ENCODE peak calls at places on chromosomes 7 and 10, in six cellular contexts. H, Q, X, F, C and W are unnamed samples. For H3K4me1, the result is how much of the 10 kb centered on the place peaks cover.

GRCh38 chr7:107902381-107902780 is 11.4 kb downstream of the DLD start:
- DNase-seq in H (no peak), Q (no peak), X (peak), F (no peak), C (no peak), W (no peak)

GRCh38 chr7:34115503-34115902 is 210.2 kb downstream of the BMPER start:
- DNase-seq in H (no peak), Q (no peak), X (no peak), F (no peak), C (no peak), W (no peak)

GRCh38 chr7:115682507-115682906 is 348.1 kb downstream of the TFEC start:
- DNase-seq in H (no peak), Q (no peak), X (no peak), F (no peak), C (no peak), W (no peak)

GRCh38 chr7:682810-683209 is 43.7 kb upstream of the DNAAF5 start:
- DNase-seq in H (no peak), Q (no peak), X (no peak), F (no peak), C (no peak), W (peak)

GRCh38 chr10:5611899-5612680 is 54.3 kb downstream of the ASB13 start:
- DNase-seq in H (peak), Q (no peak), X (no peak), F (peak), C (no peak), W (no peak)

GRCh38 chr7:26500749-26501352 is 209.2 kb downstream of the SNX10 start:
- DNase-seq in H (no peak), Q (peak), X (peak), F (no peak), C (no peak), W (no peak)

GRCh38 chr10:126917975-126918908 is 13.0 kb downstream of the DOCK1 start:
- DNase-seq in H (no peak), Q (no peak), X (no peak), F (no peak), C (no peak), W (no peak)

GRCh38 chr7:92461027-92462003 is 14.0 kb downstream of the GATAD1 start:
- DNase-seq in H (no peak), Q (peak), X (peak), F (peak), C (no peak), W (no peak)

GRCh38 chr10:60496181-60496580 is 106.5 kb upstream of the ANK3 start:
- DNase-seq in H (no peak), Q (no peak), X (no peak), F (no peak), C (no peak), W (no peak)

GRCh38 chr7:150373049-150373801 is 4.6 kb downstream of the REPIN1 start:
- DNase-seq in H (no peak), Q (no peak), X (peak), F (peak), C (no peak), W (no peak)
- H3K4me1 ChIP-seq in H (under half), Q (under half), X (under half), F (under half), C (under half), W (under half)

GRCh38 chr7:44384586-44385383 is 59.4 kb upstream of the CAMK2B start:
- DNase-seq in H (no peak), Q (no peak), X (no peak), F (no peak), C (no peak), W (no peak)

GRCh38 chr7:44387427-44387826 is 62.0 kb upstream of the CAMK2B start:
- DNase-seq in H (no peak), Q (no peak), X (no peak), F (no peak), C (no peak), W (no peak)

GRCh38 chr7:44383566-44383965 is 58.2 kb upstream of the CAMK2B start:
- DNase-seq in H (no peak), Q (no peak), X (no peak), F (peak), C (no peak), W (peak)

GRCh38 chr7:44386139-44386913 is 60.9 kb upstream of the CAMK2B start:
- DNase-seq in H (no peak), Q (no peak), X (no peak), F (no peak), C (no peak), W (no peak)

GRCh38 chr7:44385384-44386138 is 60.2 kb upstream of the CAMK2B start:
- DNase-seq in H (no peak), Q (no peak), X (no peak), F (no peak), C (no peak), W (no peak)
- H3K27ac ChIP-seq in H (no peak), Q (no peak), X (no peak), F (no peak), C (no peak), W (no peak)

DNA sequence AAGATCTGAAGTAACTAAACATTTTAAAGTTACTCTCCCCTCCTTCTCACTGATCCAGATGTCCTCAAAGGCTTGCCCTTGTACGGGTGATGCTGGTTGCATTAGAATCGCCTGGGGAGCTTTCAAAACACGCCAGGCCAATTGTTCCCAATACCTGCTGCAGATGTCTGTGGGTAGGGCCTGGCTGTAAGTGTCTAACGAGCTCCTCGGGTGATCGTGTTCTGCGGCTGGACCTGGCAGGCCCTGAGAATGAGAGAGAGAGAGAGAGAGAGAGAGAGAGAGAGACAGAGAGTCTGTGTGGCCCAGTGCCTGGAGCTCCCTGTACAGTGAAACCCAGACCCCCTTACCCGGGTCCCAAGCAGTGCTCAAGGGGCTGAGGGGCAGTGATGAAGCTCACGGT is 8.4 kb downstream of the COL13A1 start:
- DNase-seq in H (no peak), Q (no peak), X (no peak), F (no peak), C (no peak), W (no peak)
- H3K4me1 ChIP-seq in H (under half), Q (under half), X (under half), F (under half), C (under half), W (under half)

DNA sequence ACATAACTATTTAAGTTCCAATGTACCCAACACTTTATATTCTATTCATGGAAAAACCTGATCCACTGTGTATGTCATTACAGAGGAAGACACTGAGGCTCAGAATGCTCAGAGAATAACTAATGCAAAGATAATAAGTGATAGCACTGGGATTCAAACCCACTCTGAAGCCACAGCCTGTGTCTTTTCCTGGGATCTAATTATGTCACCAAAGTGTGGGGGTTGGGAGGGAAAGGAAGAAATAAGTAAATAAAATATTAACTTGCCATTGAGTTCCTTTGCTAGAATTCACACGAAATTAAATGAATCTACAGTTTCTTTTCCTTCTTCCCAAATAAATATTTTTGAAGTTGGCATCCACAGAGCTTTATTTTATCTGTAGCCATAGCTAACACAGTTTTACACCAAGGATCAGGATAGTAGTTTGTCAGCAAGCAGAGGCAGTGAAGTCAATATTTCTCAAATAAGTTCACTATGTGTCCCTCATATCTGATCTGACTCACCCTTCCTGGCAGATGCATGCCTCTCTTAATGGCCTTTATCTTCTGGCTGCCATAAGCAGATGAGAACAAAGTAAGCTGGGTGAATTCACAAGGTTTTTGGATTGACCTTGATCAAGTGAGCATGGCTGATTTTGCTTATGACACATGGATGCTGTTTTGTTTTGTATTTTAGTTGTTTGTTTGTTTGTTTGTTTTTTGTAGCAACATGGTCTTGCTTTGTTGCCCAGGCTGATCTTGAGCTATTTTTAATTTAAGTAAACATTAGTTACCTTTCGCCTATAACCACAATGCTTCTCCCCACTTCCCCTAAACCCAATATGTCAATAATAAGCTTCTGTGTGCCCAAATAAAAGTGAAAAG is 6.3 kb downstream of the RAPGEF5 start:
- DNase-seq in H (no peak), Q (no peak), X (peak), F (peak), C (no peak), W (no peak)
- H3K27ac ChIP-seq in H (no peak), Q (peak), X (no peak), F (peak), C (no peak), W (no peak)

DNA sequence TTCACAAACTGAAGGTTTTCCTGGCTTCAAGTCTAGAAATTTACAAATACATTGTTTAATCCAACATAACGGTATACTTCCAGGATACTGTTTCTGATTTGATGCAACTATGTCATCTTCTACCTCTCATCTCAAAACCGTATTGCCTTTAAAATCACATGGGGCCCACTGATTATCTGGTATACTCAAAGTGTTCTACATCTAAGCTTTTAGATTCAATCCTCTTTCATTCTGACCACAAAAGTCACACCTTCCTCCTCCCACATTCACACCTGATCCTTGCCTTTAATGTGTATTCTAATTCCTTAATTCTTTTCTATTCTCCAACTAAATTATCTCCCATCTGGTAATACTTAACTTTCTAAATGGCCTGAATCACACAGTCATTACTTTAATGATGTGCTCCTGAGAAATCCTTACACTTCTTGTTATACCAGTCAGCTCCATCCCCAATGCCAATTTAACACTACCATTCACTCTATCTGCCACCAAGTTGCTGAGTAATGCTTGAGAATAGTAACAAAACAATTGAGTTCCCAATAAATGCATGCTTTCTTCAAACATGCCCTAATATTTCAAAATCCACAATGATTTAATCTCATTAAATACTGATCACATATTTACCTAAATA is 13.0 kb downstream of the ATAD1 start:
- DNase-seq in H (no peak), Q (no peak), X (no peak), F (no peak), C (no peak), W (no peak)
- H3K4me1 ChIP-seq in H (under half), Q (under half), X (under half), F (under half), C (under half), W (under half)

DNA sequence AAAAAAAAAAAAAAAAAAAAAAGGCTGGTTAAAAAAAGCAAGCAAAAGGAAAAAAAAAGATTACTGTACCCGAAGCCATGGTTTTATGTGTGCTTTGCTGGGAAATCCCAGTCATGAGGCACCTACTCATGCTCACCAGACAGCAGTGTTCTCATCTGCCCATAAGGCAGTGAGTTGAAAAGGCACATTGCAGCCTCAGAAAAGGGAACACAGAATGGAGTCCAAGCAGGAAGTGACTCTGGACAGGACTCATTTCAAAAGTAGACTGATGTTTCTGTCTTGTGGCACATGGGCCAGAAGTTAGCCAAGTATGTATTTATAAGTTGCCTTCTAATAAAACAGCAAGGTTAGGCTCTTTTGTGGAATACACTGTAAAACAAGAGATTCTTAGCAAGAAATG is 40.2 kb downstream of the PDSS1 start:
- DNase-seq in H (no peak), Q (no peak), X (no peak), F (no peak), C (peak), W (peak)
- H3K27ac ChIP-seq in H (peak), Q (no peak), X (no peak), F (no peak), C (no peak), W (no peak)

GRCh38 chr10:8063935-8064334 is 9.4 kb downstream of the GATA3 start:
- DNase-seq in H (no peak), Q (no peak), X (no peak), F (no peak), C (no peak), W (no peak)
- H3K4me1 ChIP-seq in H (under half), Q (half or more), X (under half), F (under half), C (under half), W (under half)

DNA sequence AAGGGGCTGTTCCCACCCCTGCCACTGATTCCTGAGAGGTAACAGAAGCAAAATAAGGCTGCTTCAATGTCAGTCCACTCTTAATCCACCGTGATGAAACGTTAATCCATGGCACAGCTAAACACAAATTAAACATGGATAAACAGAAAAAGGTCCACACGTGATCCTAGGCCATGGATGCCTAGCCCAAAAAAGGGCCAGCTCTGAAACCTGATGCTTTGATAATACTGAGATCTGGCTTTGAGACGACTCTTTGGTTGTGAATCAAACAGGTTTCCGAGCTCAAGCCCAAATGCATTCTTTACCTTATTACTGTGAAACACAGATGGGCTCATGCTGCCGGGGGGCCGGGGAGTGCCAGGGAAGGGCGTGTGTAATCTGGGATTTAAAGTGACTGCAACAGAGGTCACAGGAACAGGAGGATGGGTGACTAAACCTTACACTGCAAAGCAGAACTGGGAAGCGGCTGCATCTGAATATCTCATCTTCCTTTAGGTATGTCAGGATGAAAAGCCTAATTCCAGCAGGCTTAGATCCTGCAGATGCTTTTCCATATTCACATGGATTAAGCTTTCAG is 86.5 kb downstream of the ZRANB1 start:
- DNase-seq in H (no peak), Q (no peak), X (no peak), F (no peak), C (no peak), W (peak)
- H3K27ac ChIP-seq in H (no peak), Q (no peak), X (no peak), F (no peak), C (no peak), W (no peak)

DNA sequence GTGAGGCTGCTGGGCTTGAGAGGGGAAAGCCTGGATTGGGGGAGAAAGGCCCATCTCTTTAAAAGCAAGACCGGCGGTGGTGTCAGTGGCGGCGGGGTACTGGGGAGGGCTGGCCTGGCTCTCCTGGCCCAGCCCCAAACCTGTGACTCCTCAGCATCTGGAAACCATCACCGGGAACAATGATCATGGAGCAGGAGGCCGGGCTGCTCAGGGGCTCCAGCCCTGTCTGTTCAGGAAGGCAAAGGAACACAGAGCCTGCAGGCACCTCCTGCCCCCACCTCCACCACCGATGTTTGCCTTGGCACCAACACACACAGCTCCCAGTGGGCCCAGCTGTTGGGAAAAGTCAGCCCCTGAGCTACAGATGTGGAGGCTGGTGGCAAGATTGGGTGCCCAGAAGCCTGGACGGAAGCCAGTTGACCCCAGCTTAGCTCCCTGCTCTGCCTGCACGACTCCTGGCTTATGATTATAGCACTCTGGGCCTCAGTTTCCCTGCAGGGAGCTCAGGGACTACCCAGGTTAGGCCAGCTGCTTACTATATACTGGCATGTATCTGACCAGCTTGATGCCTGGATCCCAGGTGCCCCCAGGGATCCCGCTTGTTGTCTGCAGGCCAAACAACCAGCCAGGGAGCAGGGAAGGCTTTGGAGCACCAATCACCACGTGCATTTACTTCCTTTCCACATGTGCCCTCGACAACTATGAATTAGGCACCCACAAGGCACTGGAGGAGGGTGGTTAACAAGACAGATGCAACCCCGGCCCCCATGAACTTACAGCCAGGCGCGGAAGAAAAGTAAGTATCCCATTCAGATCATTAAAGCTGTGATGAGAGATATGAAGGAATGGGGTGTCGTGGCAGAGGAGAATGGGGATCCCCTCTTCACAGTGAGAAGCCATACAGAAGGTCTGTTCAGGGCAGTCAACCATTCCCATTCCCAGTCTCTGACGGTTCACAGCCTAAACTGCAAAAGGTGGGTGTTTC is 37.3 kb downstream of the ZCCHC24 start:
- DNase-seq in H (peak), Q (no peak), X (no peak), F (no peak), C (peak), W (peak)
- H3K4me1 ChIP-seq in H (half or more), Q (under half), X (under half), F (under half), C (half or more), W (under half)